ENCODE peak calls at places on chromosomes 7 and 10, in five cellular contexts. O, H, G, K and V are unnamed samples.

GRCh38 chr7:151248191-151249033 is at the start of gene SMARCD3:
- DNase-seq in O (peak), H (peak), G (peak), K (no peak), V (peak)

GRCh38 chr10:3898821-3899220 is 113.8 kb upstream of the KLF6 start:
- DNase-seq in O (no peak), H (no peak), G (peak), K (no peak), V (no peak)

GRCh38 chr10:11823122-11823988 is at the start of gene PROSER2:
- DNase-seq in O (peak), H (peak), G (peak), K (peak), V (peak)

GRCh38 chr7:140562921-140563600 is 77.6 kb downstream of the DENND2A start:
- DNase-seq in O (no peak), H (no peak), G (no peak), K (no peak), V (no peak)

GRCh38 chr7:127831312-127832212 is 179.6 kb downstream of the SND1 start:
- DNase-seq in O (no peak), H (no peak), G (no peak), K (no peak), V (no peak)

GRCh38 chr7:158568974-158569857 is 18.4 kb downstream of the PTPRN2 start:
- DNase-seq in O (no peak), H (no peak), G (no peak), K (no peak), V (no peak)

GRCh38 chr7:22576941-22577927 is 77.2 kb upstream of the STEAP1B start:
- DNase-seq in O (no peak), H (no peak), G (peak), K (no peak), V (no peak)

GRCh38 chr7:10727636-10728035 is 246.0 kb upstream of the PHF14 start:
- DNase-seq in O (no peak), H (no peak), G (no peak), K (no peak), V (no peak)

GRCh38 chr7:133984023-133984422 is 143.1 kb upstream of the LRGUK start:
- DNase-seq in O (no peak), H (no peak), G (no peak), K (no peak), V (no peak)

GRCh38 chr7:99171731-99172130 is 27.8 kb upstream of the SMURF1 start:
- DNase-seq in O (no peak), H (no peak), G (no peak), K (no peak), V (no peak)

GRCh38 chr7:120521761-120522737 is 249.1 kb downstream of the KCND2 start:
- DNase-seq in O (no peak), H (no peak), G (peak), K (no peak), V (no peak)

GRCh38 chr10:50990568-50991495 is 83.5 kb upstream of the PRKG1 start:
- DNase-seq in O (peak), H (no peak), G (no peak), K (no peak), V (no peak)

GRCh38 chr10:50982989-50983388 is 91.3 kb upstream of the PRKG1 start:
- DNase-seq in O (no peak), H (no peak), G (no peak), K (no peak), V (no peak)

GRCh38 chr10:97849491-97850402 is at the start of gene GOLGA7B:
- DNase-seq in O (peak), H (peak), G (peak), K (no peak), V (peak)

GRCh38 chr10:35356725-35357092 is 20.4 kb downstream of the CCNY start:
- DNase-seq in O (no peak), H (peak), G (no peak), K (no peak), V (no peak)

GRCh38 chr7:24401628-24402593 is 117.9 kb downstream of the NPY start:
- DNase-seq in O (no peak), H (no peak), G (no peak), K (no peak), V (no peak)

GRCh38 chr7:8213381-8213780 is 48.6 kb downstream of the ICA1 start:
- DNase-seq in O (no peak), H (no peak), G (no peak), K (no peak), V (no peak)

GRCh38 chr7:151799506-151799905 is 77.4 kb downstream of the PRKAG2 start:
- DNase-seq in O (no peak), H (no peak), G (no peak), K (no peak), V (no peak)

GRCh38 chr10:8174762-8175161 is 120.3 kb downstream of the GATA3 start:
- DNase-seq in O (no peak), H (no peak), G (no peak), K (no peak), V (no peak)

GRCh38 chr7:102395620-102395957 is 574 bp upstream of the PRKRIP1 start:
- DNase-seq in O (no peak), H (no peak), G (no peak), K (no peak), V (no peak)

GRCh38 chr10:119270893-119271361 is 63.6 kb downstream of the GRK5 start:
- DNase-seq in O (peak), H (no peak), G (peak), K (peak), V (no peak)

GRCh38 chr10:119268871-119269506 is 61.6 kb downstream of the GRK5 start:
- DNase-seq in O (no peak), H (peak), G (no peak), K (no peak), V (peak)

GRCh38 chr10:119268428-119268827 is 61.1 kb downstream of the GRK5 start:
- DNase-seq in O (no peak), H (no peak), G (no peak), K (no peak), V (no peak)

GRCh38 chr10:119267384-119267783 is 60.0 kb downstream of the GRK5 start:
- DNase-seq in O (no peak), H (no peak), G (no peak), K (no peak), V (no peak)

GRCh38 chr10:119269737-119270136 is 62.4 kb downstream of the GRK5 start:
- DNase-seq in O (no peak), H (no peak), G (no peak), K (no peak), V (no peak)
- H3K27ac ChIP-seq in O (no peak), H (peak), G (no peak), K (no peak), V (peak)

GRCh38 chr7:25725483-25725882 is 426.5 kb upstream of the NFE2L3 start:
- DNase-seq in O (no peak), H (no peak), G (no peak), K (no peak), V (no peak)
- H3K27ac ChIP-seq in O (no peak), H (no peak), G (no peak), K (no peak), V (no peak)

DNA sequence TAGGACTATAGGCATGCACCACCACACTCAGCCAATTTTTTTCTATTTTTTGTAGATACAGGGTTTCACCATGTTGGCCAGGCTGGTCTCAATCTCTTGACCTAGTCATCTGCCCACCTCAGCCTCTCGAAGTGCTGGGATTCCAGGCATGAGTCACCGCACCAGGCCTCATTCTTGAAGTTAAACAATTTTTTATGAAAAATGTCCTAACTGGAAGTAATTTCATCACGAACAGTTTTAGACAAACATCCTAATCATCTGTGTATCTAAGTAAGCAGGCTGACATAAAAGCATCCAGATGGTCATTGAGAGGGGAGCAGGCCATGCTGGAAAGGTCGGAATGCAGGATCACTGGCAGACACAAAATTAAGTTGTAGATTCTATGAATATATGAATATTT is 269.1 kb downstream of the ZMYND11 start:
- DNase-seq in O (no peak), H (no peak), G (no peak), K (no peak), V (no peak)
- H3K27ac ChIP-seq in O (no peak), H (no peak), G (no peak), K (no peak), V (no peak)

GRCh38 chr7:130277763-130278643 is 11.3 kb downstream of the CPA2 start:
- DNase-seq in O (peak), H (no peak), G (no peak), K (peak), V (no peak)

GRCh38 chr7:130275826-130276291 is 9.2 kb downstream of the CPA2 start:
- DNase-seq in O (no peak), H (no peak), G (no peak), K (no peak), V (no peak)

GRCh38 chr7:130276796-130277762 is 10.4 kb downstream of the CPA2 start:
- DNase-seq in O (no peak), H (no peak), G (no peak), K (no peak), V (no peak)

GRCh38 chr7:130281227-130281626 is 11.7 kb upstream of the CPA4 start:
- DNase-seq in O (no peak), H (no peak), G (no peak), K (no peak), V (no peak)

DNA sequence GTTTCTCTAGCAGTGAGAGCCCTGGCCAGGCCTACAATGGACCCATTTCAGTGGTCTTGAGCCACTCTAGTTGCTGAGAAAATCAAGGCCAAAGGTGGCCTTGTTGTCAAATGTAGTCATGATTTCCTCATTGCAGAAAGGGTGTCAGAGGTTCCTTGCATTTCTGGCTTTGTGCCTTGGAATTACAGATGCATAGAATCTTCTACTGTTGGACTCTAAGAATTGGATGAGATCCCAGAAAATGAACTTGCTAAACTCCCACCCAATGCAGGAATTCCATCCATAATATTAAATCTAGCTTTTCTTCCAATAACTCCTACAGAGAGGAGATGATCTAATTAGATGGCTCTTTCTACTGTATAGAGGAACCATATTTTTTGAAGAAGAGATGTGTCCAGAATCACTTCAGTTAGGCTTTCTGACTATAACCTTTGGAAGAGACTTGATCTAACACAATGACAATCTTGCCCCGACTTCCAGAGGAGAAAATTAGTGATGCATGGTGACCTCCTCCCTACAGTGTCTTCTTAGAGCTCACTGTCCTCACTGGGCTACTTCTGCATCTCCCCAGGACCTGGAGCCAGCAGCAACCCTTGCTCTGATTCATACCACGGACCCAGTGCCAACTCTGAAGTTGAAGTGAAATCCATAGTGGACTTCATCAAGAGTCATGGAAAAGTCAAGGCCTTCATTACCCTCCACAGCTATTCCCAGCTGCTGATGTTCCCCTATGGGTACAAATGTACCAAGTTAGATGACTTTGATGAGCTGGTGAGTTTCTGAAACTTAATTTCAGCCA is 12.4 kb downstream of the CPA2 start:
- DNase-seq in O (no peak), H (no peak), G (peak), K (no peak), V (no peak)
- H3K27ac ChIP-seq in O (no peak), H (no peak), G (no peak), K (no peak), V (no peak)

GRCh38 chr10:79391231-79392019 is 44.2 kb downstream of the PPIF start:
- DNase-seq in O (peak), H (no peak), G (no peak), K (no peak), V (no peak)
- H3K27ac ChIP-seq in O (no peak), H (no peak), G (no peak), K (peak), V (no peak)

GRCh38 chr10:62075912-62076311 is 174.4 kb downstream of the ARID5B start:
- DNase-seq in O (no peak), H (no peak), G (no peak), K (no peak), V (no peak)
- H3K27ac ChIP-seq in O (no peak), H (no peak), G (peak), K (no peak), V (no peak)